ENCODE peak calls at places on chromosome 10, in seven cellular contexts. J, O, M, B, Z, V and A are unnamed samples.

GRCh38 chr10:113430634-113431033 is 122.2 kb upstream of the HABP2 start:
- DNase-seq in J (no peak), O (no peak), M (no peak), B (no peak), Z (no peak), V (no peak), A (no peak)

GRCh38 chr10:48800283-48800675 is 115.6 kb downstream of the WDFY4 start:
- DNase-seq in J (no peak), O (no peak), M (no peak), B (no peak), Z (no peak), V (no peak), A (no peak)

GRCh38 chr10:51074238-51075028 is at the start of gene PRKG1:
- DNase-seq in J (peak), O (peak), M (peak), B (peak), Z (peak), V (peak), A (no peak)

GRCh38 chr10:34650156-34650555 is 164.9 kb downstream of the PARD3 start:
- DNase-seq in J (no peak), O (no peak), M (no peak), B (no peak), Z (peak), V (no peak), A (no peak)

GRCh38 chr10:48623607-48624132 is 18.8 kb upstream of the ARHGAP22 start:
- DNase-seq in J (no peak), O (no peak), M (no peak), B (no peak), Z (no peak), V (no peak), A (no peak)

GRCh38 chr10:58747687-58748086 is 235.0 kb downstream of the BICC1 start:
- DNase-seq in J (no peak), O (no peak), M (no peak), B (no peak), Z (no peak), V (no peak), A (no peak)

GRCh38 chr10:6185039-6185716 is 17.6 kb upstream of the PFKFB3 start:
- DNase-seq in J (peak), O (no peak), M (peak), B (no peak), Z (peak), V (no peak), A (no peak)

GRCh38 chr10:118369806-118370205 is 27.7 kb upstream of the FAM204A start:
- DNase-seq in J (no peak), O (peak), M (no peak), B (no peak), Z (no peak), V (no peak), A (no peak)

GRCh38 chr10:60711496-60711895 is 66.8 kb upstream of the CDK1 start:
- DNase-seq in J (no peak), O (no peak), M (no peak), B (no peak), Z (no peak), V (no peak), A (no peak)

GRCh38 chr10:37856881-37857286 is 526 bp downstream of the ZNF248 start:
- DNase-seq in J (peak), O (no peak), M (no peak), B (no peak), Z (no peak), V (no peak), A (no peak)

GRCh38 chr10:116490028-116490662 is 55.6 kb upstream of the PNLIP start:
- DNase-seq in J (no peak), O (no peak), M (peak), B (peak), Z (no peak), V (no peak), A (no peak)

GRCh38 chr10:76514891-76515290 is 1083.5 kb downstream of the LRMDA start:
- DNase-seq in J (no peak), O (no peak), M (no peak), B (no peak), Z (no peak), V (no peak), A (no peak)

GRCh38 chr10:80357000-80357803 is 621 bp downstream of the DYDC2 start:
- DNase-seq in J (no peak), O (no peak), M (peak), B (no peak), Z (peak), V (no peak), A (no peak)

GRCh38 chr10:129161184-129161583 is 305.9 kb upstream of the MGMT start:
- DNase-seq in J (no peak), O (no peak), M (peak), B (peak), Z (peak), V (peak), A (no peak)

GRCh38 chr10:102997998-102998397 is 79.9 kb downstream of the CNNM2 start:
- DNase-seq in J (no peak), O (no peak), M (no peak), B (no peak), Z (no peak), V (no peak), A (no peak)

GRCh38 chr10:124530816-124531215 is 69.2 kb downstream of the LHPP start:
- DNase-seq in J (no peak), O (no peak), M (no peak), B (no peak), Z (no peak), V (no peak), A (no peak)

GRCh38 chr10:4068255-4069028 is 283.4 kb upstream of the KLF6 start:
- DNase-seq in J (no peak), O (no peak), M (no peak), B (no peak), Z (no peak), V (no peak), A (peak)

GRCh38 chr10:49367600-49367999 is 28.3 kb downstream of the DRGX start:
- DNase-seq in J (no peak), O (no peak), M (no peak), B (no peak), Z (peak), V (no peak), A (no peak)

GRCh38 chr10:127524229-127524628 is 24.9 kb upstream of the NPS start:
- DNase-seq in J (no peak), O (no peak), M (no peak), B (no peak), Z (peak), V (no peak), A (no peak)

GRCh38 chr10:75186310-75186709 is 24.3 kb upstream of the VDAC2 start:
- DNase-seq in J (no peak), O (no peak), M (no peak), B (no peak), Z (no peak), V (no peak), A (no peak)

GRCh38 chr10:129718548-129719414 is 245.3 kb downstream of the EBF3 start:
- DNase-seq in J (peak), O (no peak), M (no peak), B (no peak), Z (peak), V (no peak), A (no peak)

GRCh38 chr10:9260690-9261089 is 1206.2 kb downstream of the GATA3 start:
- DNase-seq in J (no peak), O (no peak), M (no peak), B (no peak), Z (no peak), V (no peak), A (no peak)

GRCh38 chr10:104122273-104123107 is 519 bp downstream of the SFR1 start:
- DNase-seq in J (no peak), O (no peak), M (peak), B (no peak), Z (no peak), V (no peak), A (no peak)

GRCh38 chr10:642186-642890 is 47.1 kb downstream of the DIP2C start:
- DNase-seq in J (peak), O (peak), M (no peak), B (no peak), Z (no peak), V (no peak), A (no peak)

GRCh38 chr10:122282909-122283308 is 11.8 kb downstream of the BTBD16 start:
- DNase-seq in J (no peak), O (no peak), M (no peak), B (no peak), Z (peak), V (no peak), A (no peak)

GRCh38 chr10:106931159-106931852 is 233.2 kb downstream of the SORCS1 start:
- DNase-seq in J (no peak), O (no peak), M (no peak), B (no peak), Z (no peak), V (no peak), A (no peak)

GRCh38 chr10:33795529-33795928 is 461.1 kb upstream of the NRP1 start:
- DNase-seq in J (no peak), O (no peak), M (no peak), B (no peak), Z (no peak), V (no peak), A (no peak)

GRCh38 chr10:110870823-110871235 is 899 bp upstream of the PDCD4 start:
- DNase-seq in J (no peak), O (no peak), M (peak), B (no peak), Z (no peak), V (no peak), A (no peak)
- H3K4me3 ChIP-seq in J (peak), O (peak), M (no peak), B (no peak), Z (peak), V (no peak), A (peak)

GRCh38 chr10:90089724-90090123 is 388.3 kb downstream of the KIF20B start:
- DNase-seq in J (no peak), O (no peak), M (no peak), B (no peak), Z (no peak), V (no peak), A (no peak)

GRCh38 chr10:90088008-90088322 is 386.6 kb downstream of the KIF20B start:
- DNase-seq in J (no peak), O (no peak), M (no peak), B (no peak), Z (no peak), V (no peak), A (no peak)

GRCh38 chr10:90087197-90088007 is 386.0 kb downstream of the KIF20B start:
- DNase-seq in J (no peak), O (no peak), M (peak), B (peak), Z (no peak), V (no peak), A (no peak)
- H3K4me3 ChIP-seq in J (no peak), O (no peak), M (no peak), B (no peak), Z (no peak), V (no peak), A (no peak)

DNA sequence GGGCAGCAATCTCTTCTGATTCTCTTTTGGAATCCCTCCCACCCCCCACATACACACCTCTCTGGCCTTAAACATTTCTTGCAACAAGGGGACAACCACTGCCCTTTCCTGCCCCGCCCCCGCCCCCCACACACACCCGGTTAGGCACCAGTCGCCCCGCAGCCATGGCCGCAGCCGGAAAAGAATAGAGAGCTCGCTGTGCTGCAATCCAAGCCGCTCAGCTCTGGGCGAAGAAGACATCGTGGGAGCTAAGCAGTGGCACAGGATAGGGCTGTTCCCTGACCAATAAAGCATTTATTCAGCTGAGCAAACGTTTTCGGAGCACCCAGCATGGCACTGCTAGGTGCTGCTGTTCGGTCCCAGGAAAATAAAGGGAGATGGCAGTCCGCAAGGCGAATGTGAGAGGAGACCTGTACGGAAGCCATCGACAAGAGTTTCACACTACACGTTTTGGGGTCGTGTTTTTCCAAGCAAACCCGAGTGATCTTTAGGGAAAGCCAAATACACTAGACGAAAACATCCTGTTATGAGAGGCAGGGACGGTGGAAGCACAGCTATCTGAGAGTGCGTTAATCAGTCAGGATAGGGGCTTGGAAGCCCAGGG is 18.3 kb downstream of the SKIDA1 start:
- DNase-seq in J (peak), O (no peak), M (no peak), B (no peak), Z (peak), V (no peak), A (no peak)
- H3K4me3 ChIP-seq in J (no peak), O (no peak), M (peak), B (no peak), Z (peak), V (no peak), A (no peak)

GRCh38 chr10:7817576-7817975 is 729 bp upstream of the TAF3 start:
- DNase-seq in J (peak), O (no peak), M (no peak), B (no peak), Z (peak), V (no peak), A (no peak)
- H3K4me3 ChIP-seq in J (peak), O (peak), M (peak), B (peak), Z (peak), V (peak), A (peak)

GRCh38 chr10:11602357-11602756 is 9.1 kb downstream of the USP6NL start:
- DNase-seq in J (no peak), O (no peak), M (no peak), B (no peak), Z (no peak), V (no peak), A (no peak)
- H3K4me3 ChIP-seq in J (no peak), O (no peak), M (no peak), B (no peak), Z (peak), V (no peak), A (no peak)

GRCh38 chr10:101567165-101568006 is 20.7 kb downstream of the POLL start:
- DNase-seq in J (no peak), O (no peak), M (no peak), B (no peak), Z (no peak), V (no peak), A (no peak)
- H3K4me3 ChIP-seq in J (no peak), O (no peak), M (no peak), B (no peak), Z (no peak), V (no peak), A (no peak)

DNA sequence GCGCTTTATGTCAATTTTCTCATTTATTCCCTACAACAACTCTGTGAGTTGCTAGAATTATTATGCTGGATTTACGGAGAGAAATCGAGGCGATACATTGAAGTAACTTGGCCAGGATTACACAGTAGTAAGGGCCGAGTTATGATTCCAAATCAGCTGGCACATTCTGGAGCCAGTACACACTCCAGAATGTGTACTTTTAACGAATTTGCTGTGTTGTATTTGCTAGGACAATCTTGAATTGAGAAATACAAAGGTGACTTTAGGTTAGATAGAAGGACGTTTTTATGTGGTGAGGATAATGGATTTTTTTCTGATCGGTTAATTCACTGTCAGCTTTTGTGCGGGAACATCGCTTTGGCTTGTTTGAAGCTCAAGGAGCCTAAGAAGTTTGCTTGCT is 1.4 kb downstream of the ATRNL1 start:
- DNase-seq in J (no peak), O (no peak), M (no peak), B (no peak), Z (no peak), V (no peak), A (no peak)
- H3K4me3 ChIP-seq in J (no peak), O (no peak), M (peak), B (no peak), Z (peak), V (no peak), A (peak)

GRCh38 chr10:31650010-31650409 is 278.6 kb downstream of the ARHGAP12 start:
- DNase-seq in J (no peak), O (no peak), M (peak), B (peak), Z (no peak), V (peak), A (no peak)
- H3K4me3 ChIP-seq in J (no peak), O (no peak), M (no peak), B (peak), Z (no peak), V (no peak), A (no peak)

GRCh38 chr10:125611216-125611615 is 71.7 kb downstream of the TEX36 start:
- DNase-seq in J (no peak), O (no peak), M (no peak), B (no peak), Z (no peak), V (no peak), A (no peak)
- H3K4me3 ChIP-seq in J (no peak), O (no peak), M (no peak), B (no peak), Z (no peak), V (no peak), A (no peak)

DNA sequence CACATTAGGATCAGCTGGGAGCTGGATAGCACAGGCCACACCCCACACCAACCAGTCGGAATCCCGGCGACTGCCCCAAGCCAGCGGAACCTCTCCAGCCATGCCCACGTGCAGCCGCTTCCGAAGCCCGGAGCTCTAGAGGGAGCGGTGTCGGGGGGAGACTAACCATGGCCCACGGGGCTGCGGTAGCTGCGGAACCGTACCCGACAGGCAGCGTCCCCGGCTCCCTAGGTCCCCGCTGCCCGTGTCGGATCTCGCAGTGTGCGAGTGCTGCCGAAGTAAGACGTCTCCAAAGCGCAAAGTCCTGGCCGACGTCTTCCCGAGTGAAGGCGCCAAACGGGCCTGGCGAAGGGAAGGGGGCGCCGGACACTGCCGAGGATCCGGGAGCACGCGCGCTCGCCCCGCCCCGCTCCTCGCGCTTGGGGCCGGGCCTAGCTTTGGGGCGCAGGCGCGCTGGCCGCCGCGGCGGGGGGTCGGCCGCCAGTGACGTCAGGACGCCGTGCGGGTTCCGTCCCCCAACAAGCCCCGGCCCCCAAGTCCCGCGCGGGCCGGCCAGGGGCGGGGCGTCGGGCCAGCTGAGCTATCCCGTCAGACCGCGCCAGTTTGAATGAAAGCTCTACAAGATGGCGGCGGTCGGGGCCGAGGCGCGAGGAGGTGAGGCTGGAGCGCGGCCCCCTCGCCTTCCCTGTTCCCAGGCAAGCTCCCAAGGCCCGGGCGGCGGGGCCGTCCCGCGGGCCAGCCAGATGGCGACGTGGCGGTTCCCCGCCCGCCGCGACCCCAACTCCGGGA is at the start of gene SUV39H2:
- DNase-seq in J (peak), O (peak), M (peak), B (peak), Z (peak), V (peak), A (peak)
- H3K4me3 ChIP-seq in J (peak), O (peak), M (peak), B (peak), Z (peak), V (peak), A (peak)